ENCODE peak calls at places on chromosomes 6 and 20, in six cellular contexts. P, B, I, A, Z and L are unnamed samples.

GRCh38 chr6:63731946-63732735 is 96.5 kb downstream of the PHF3 start:
- DNase-seq in P (no peak), I (no peak), B (no peak), Z (no peak), A (no peak), L (no peak)

GRCh38 chr20:15848126-15848525 is 725.1 kb downstream of the KIF16B start:
- DNase-seq in A (no peak), P (no peak), B (no peak), I (no peak), Z (no peak), L (no peak)

GRCh38 chr6:112183271-112183671 is 71.1 kb downstream of the LAMA4 start:
- DNase-seq in Z (no peak), A (no peak), P (no peak), B (no peak), I (no peak), L (no peak)

GRCh38 chr6:90456001-90456400 is 130.9 kb downstream of the MAP3K7 start:
- DNase-seq in B (no peak), P (no peak), I (no peak), A (no peak), Z (no peak), L (no peak)

GRCh38 chr6:11911535-11911934 is 100.6 kb upstream of the HIVEP1 start:
- DNase-seq in I (no peak), A (no peak), P (no peak), B (no peak), Z (no peak), L (no peak)

GRCh38 chr20:59242714-59243626 is 57.4 kb upstream of the EDN3 start:
- DNase-seq in B (no peak), I (no peak), Z (no peak), A (no peak), P (peak), L (peak)

GRCh38 chr6:71481021-71481420 is 192.4 kb downstream of the OGFRL1 start:
- DNase-seq in A (no peak), Z (no peak), P (no peak), I (no peak), B (no peak), L (no peak)

GRCh38 chr6:111852704-111853103 is 20.5 kb downstream of the FYN start:
- DNase-seq in B (no peak), Z (no peak), P (no peak), I (no peak), A (no peak), L (no peak)

GRCh38 chr6:133198725-133199124 is 42.4 kb upstream of the EYA4 start:
- DNase-seq in B (no peak), Z (no peak), A (no peak), I (no peak), P (no peak), L (no peak)

GRCh38 chr20:41395669-41396664 is 29.3 kb upstream of the EMILIN3 start:
- DNase-seq in A (no peak), I (no peak), P (no peak), B (no peak), Z (no peak), L (no peak)

GRCh38 chr20:18154342-18154741 is 16.7 kb downstream of the KAT14 start:
- DNase-seq in P (no peak), B (no peak), A (no peak), I (no peak), Z (no peak), L (no peak)

GRCh38 chr20:55252525-55252924 is 752.8 kb downstream of the CBLN4 start:
- DNase-seq in P (no peak), A (no peak), Z (no peak), B (no peak), I (no peak), L (no peak)

GRCh38 chr6:75748743-75749538 is at the start of gene MYO6:
- DNase-seq in I (peak), B (peak), P (peak), A (peak), Z (peak), L (peak)

GRCh38 chr20:56205350-56205749 is 43.2 kb upstream of the MC3R start:
- DNase-seq in P (no peak), A (no peak), B (no peak), I (no peak), Z (no peak), L (no peak)

GRCh38 chr20:23624307-23624706 is 13.4 kb downstream of the CST3 start:
- DNase-seq in I (no peak), Z (no peak), A (no peak), B (no peak), P (no peak), L (no peak)

GRCh38 chr6:146100776-146101175 is 71.9 kb downstream of the GRM1 start:
- DNase-seq in A (no peak), Z (no peak), P (no peak), I (no peak), B (no peak), L (no peak)

GRCh38 chr6:5904527-5904926 is 102.2 kb downstream of the NRN1 start:
- DNase-seq in A (no peak), I (no peak), Z (no peak), P (no peak), B (no peak), L (no peak)

GRCh38 chr6:84762941-84763396 is 1.4 kb downstream of the TBX18 start:
- DNase-seq in A (no peak), I (no peak), P (no peak), B (peak), Z (peak), L (no peak)

GRCh38 chr20:3614509-3614908 is 48.7 kb downstream of the GFRA4 start:
- DNase-seq in Z (no peak), A (no peak), I (no peak), P (no peak), B (no peak), L (no peak)

GRCh38 chr6:165910184-165910583 is 247.1 kb upstream of the PDE10A start:
- DNase-seq in A (no peak), B (no peak), I (no peak), Z (no peak), P (no peak), L (no peak)

GRCh38 chr20:11229772-11230171 is 556.0 kb upstream of the JAG1 start:
- DNase-seq in A (no peak), B (peak), I (no peak), P (no peak), Z (no peak), L (no peak)

GRCh38 chr6:41066867-41067304 is 5.3 kb downstream of the OARD1 start:
- DNase-seq in P (peak), Z (no peak), A (peak), I (peak), B (peak), L (peak)

GRCh38 chr6:157679605-157680580 is 143.2 kb upstream of the SNX9 start:
- DNase-seq in I (no peak), Z (no peak), P (no peak), B (no peak), A (no peak), L (no peak)

GRCh38 chr6:158564243-158565121 is 4.6 kb downstream of the TMEM181 start:
- DNase-seq in A (no peak), B (no peak), Z (no peak), P (peak), I (no peak), L (no peak)

GRCh38 chr20:2762578-2763131 is 37.8 kb downstream of the CPXM1 start:
- DNase-seq in A (no peak), I (peak), Z (no peak), B (no peak), P (no peak), L (no peak)

GRCh38 chr6:146183831-146184230 is 155.0 kb downstream of the GRM1 start:
- DNase-seq in A (no peak), Z (no peak), B (no peak), P (no peak), I (no peak), L (no peak)